ENCODE peak calls at places on chromosomes 16 and 17, in nine cellular contexts. R is left cardiac atrium, Z is iPS-NIHi11, T is Ammon's horn, C is NCI-H2081 treated with DMSO at 0.1 percent for 48 hours, D is EL, Q is HFFc6, I is glutamatergic neuron, M is tibial artery. L is an unnamed sample.

GRCh38 chr17:1003633-1003971 is 6.7 kb downstream of the TIMM22 start:
- DNase-seq in C (no peak), Q (no peak), D (no peak), Z (no peak), R (no peak), M (no peak), T (no peak), I (no peak), L (no peak)

GRCh38 chr16:71645450-71645849 is 19.5 kb downstream of the MARVELD3 start:
- DNase-seq in I (no peak), C (no peak), D (peak), R (no peak), Z (peak), Q (peak), T (peak), M (no peak), L (no peak)

GRCh38 chr17:67558740-67559380 is 158.9 kb upstream of the NOL11 start:
- DNase-seq in Q (no peak), T (no peak), M (no peak), Z (no peak), R (no peak), C (no peak), D (no peak), I (no peak), L (no peak)

GRCh38 chr17:37488009-37488604 is 1.6 kb upstream of the DUSP14 start:
- DNase-seq in R (no peak), D (peak), I (no peak), M (no peak), Z (peak), C (no peak), T (peak), Q (peak), L (no peak)

GRCh38 chr17:45102856-45103255 is 29.5 kb downstream of the PLCD3 start:
- DNase-seq in R (no peak), I (no peak), Q (no peak), C (no peak), T (no peak), Z (no peak), D (no peak), M (no peak), L (no peak)

GRCh38 chr16:88505405-88506082 is 52.5 kb downstream of the ZFPM1 start:
- DNase-seq in D (peak), R (peak), Z (peak), I (peak), T (no peak), M (no peak), Q (no peak), C (no peak), L (peak)

GRCh38 chr16:57316390-57317017 is 32.0 kb upstream of the PLLP start:
- DNase-seq in Z (no peak), C (no peak), M (peak), T (no peak), D (peak), I (no peak), Q (peak), R (peak), L (no peak)

GRCh38 chr16:54066451-54067056 is 220.0 kb downstream of the IRX3 start:
- DNase-seq in Q (no peak), D (peak), Z (peak), I (no peak), C (no peak), T (no peak), R (no peak), M (no peak), L (no peak)

GRCh38 chr17:29084476-29085148 is 41.7 kb downstream of the PIPOX start:
- DNase-seq in Q (no peak), Z (peak), M (no peak), R (no peak), I (no peak), D (no peak), T (no peak), C (peak), L (no peak)

GRCh38 chr17:44084131-44084538 is 13.6 kb downstream of the G6PC3 start:
- DNase-seq in D (peak), Z (peak), T (no peak), M (no peak), C (no peak), Q (no peak), I (peak), R (no peak), L (no peak)

GRCh38 chr16:28528463-28528867 is 10.3 kb downstream of the NUPR1 start:
- DNase-seq in C (no peak), R (no peak), Z (no peak), T (no peak), Q (no peak), I (no peak), M (no peak), D (no peak), L (no peak)

GRCh38 chr17:73506470-73507435 is 137.5 kb downstream of the SDK2 start:
- DNase-seq in Q (no peak), T (no peak), I (no peak), Z (no peak), M (no peak), C (peak), R (no peak), D (no peak), L (no peak)

GRCh38 chr16:56203052-56203451 is 11.8 kb downstream of the GNAO1 start:
- DNase-seq in R (no peak), T (peak), D (peak), Q (peak), C (no peak), I (peak), Z (peak), M (peak), L (peak)

GRCh38 chr16:9682320-9682719 is 499.9 kb downstream of the GRIN2A start:
- DNase-seq in Z (no peak), T (no peak), I (no peak), Q (no peak), C (no peak), R (no peak), M (no peak), D (no peak), L (no peak)

GRCh38 chr17:32488177-32488542 is 1.4 kb downstream of the CDK5R1 start:
- DNase-seq in T (no peak), R (no peak), Q (no peak), I (no peak), M (no peak), Z (no peak), C (no peak), D (no peak), L (no peak)

GRCh38 chr17:45355087-45355486 is 38.3 kb upstream of the MAP3K14 start:
- DNase-seq in C (no peak), Q (no peak), T (no peak), I (no peak), D (peak), Z (no peak), M (no peak), R (no peak), L (no peak)

GRCh38 chr17:39240631-39241030 is 14.9 kb upstream of the STAC2 start:
- DNase-seq in M (no peak), Z (no peak), I (no peak), T (no peak), D (no peak), Q (no peak), R (no peak), C (no peak), L (no peak)

GRCh38 chr17:1970843-1971384 is 54.2 kb downstream of the RTN4RL1 start:
- DNase-seq in D (no peak), R (no peak), Q (no peak), C (no peak), M (no peak), T (no peak), Z (no peak), I (no peak), L (no peak)

GRCh38 chr17:43324205-43324893 is 74.4 kb upstream of the ARL4D start:
- DNase-seq in C (no peak), T (no peak), Q (no peak), R (no peak), I (peak), D (no peak), Z (no peak), M (no peak), L (no peak)

GRCh38 chr17:19305261-19305660 is 57.3 kb downstream of the B9D1 start:
- DNase-seq in Q (no peak), Z (no peak), R (no peak), T (no peak), M (no peak), C (no peak), D (no peak), I (no peak), L (no peak)

GRCh38 chr17:73393962-73394361 is 82.2 kb upstream of the CDC42EP4 start:
- DNase-seq in Z (no peak), T (no peak), I (no peak), R (no peak), M (no peak), C (no peak), Q (no peak), D (peak), L (no peak)

GRCh38 chr16:23398987-23399805 is 53.8 kb downstream of the COG7 start:
- DNase-seq in T (no peak), Z (peak), R (peak), D (no peak), Q (no peak), I (no peak), C (no peak), M (no peak), L (no peak)

GRCh38 chr16:72847187-72848044 is 200.5 kb downstream of the ZFHX3 start:
- DNase-seq in T (peak), R (no peak), Q (peak), Z (peak), D (peak), M (no peak), I (peak), C (no peak), L (no peak)

L was measured in effector memory CD8-positive, alpha-beta T cell.